ENCODE peak calls at places on chromosomes 5 and 9, in five cellular contexts. D, M, A, B and L are unnamed samples.

GRCh38 chr5:160342413-160342941 is 27.9 kb downstream of the C1QTNF2 start:
- DNase-seq in D (no peak), M (peak), A (peak), B (no peak), L (no peak)

GRCh38 chr5:90983748-90984147 is 399.4 kb downstream of the ARRDC3 start:
- DNase-seq in D (no peak), M (peak), A (no peak), B (no peak), L (no peak)

GRCh38 chr5:42889311-42889933 is 77.7 kb upstream of the SELENOP start:
- DNase-seq in D (peak), M (peak), A (peak), B (peak), L (peak)

GRCh38 chr9:128689820-128690683 is 1.0 kb downstream of the SET start:
- DNase-seq in D (no peak), M (no peak), A (peak), B (peak), L (no peak)

GRCh38 chr5:141637266-141637692 is 482 bp downstream of the RELL2 start:
- DNase-seq in D (no peak), M (no peak), A (peak), B (peak), L (no peak)

GRCh38 chr5:156474251-156474650 is 147.3 kb downstream of the SGCD start:
- DNase-seq in D (no peak), M (peak), A (no peak), B (no peak), L (no peak)

GRCh38 chr5:78745985-78746384 is 97.4 kb upstream of the LHFPL2 start:
- DNase-seq in D (no peak), M (no peak), A (no peak), B (no peak), L (no peak)

GRCh38 chr5:122916490-122916889 is 71.1 kb downstream of the SNX24 start:
- DNase-seq in D (no peak), M (no peak), A (no peak), B (no peak), L (no peak)

GRCh38 chr5:67543704-67544103 is 347.1 kb upstream of the CD180 start:
- DNase-seq in D (no peak), M (no peak), A (no peak), B (no peak), L (no peak)

GRCh38 chr9:19470981-19471650 is 62.3 kb downstream of the ACER2 start:
- DNase-seq in D (no peak), M (no peak), A (no peak), B (no peak), L (no peak)

GRCh38 chr9:34010979-34011378 is 37.7 kb downstream of the UBAP2 start:
- DNase-seq in D (peak), M (peak), A (no peak), B (no peak), L (no peak)

GRCh38 chr5:93990504-93991085 is 249.2 kb upstream of the POU5F2 start:
- DNase-seq in D (no peak), M (no peak), A (no peak), B (no peak), L (no peak)

GRCh38 chr9:134561427-134562145 is 80.0 kb upstream of the COL5A1 start:
- DNase-seq in D (no peak), M (no peak), A (no peak), B (no peak), L (no peak)

GRCh38 chr5:95317687-95318086 is 32.8 kb upstream of the MCTP1 start:
- DNase-seq in D (no peak), M (no peak), A (no peak), B (no peak), L (no peak)

GRCh38 chr5:126384985-126385384 is 38.2 kb upstream of the GRAMD2B start:
- DNase-seq in D (no peak), M (peak), A (no peak), B (no peak), L (no peak)

GRCh38 chr9:134396825-134397224 is 70.6 kb downstream of the RXRA start:
- DNase-seq in D (no peak), M (no peak), A (no peak), B (no peak), L (no peak)

GRCh38 chr5:59819806-59820205 is 73.7 kb downstream of the PDE4D start:
- DNase-seq in D (no peak), M (no peak), A (no peak), B (no peak), L (no peak)
- H3K4me3 ChIP-seq in D (no peak), M (no peak), A (no peak), B (no peak), L (no peak)

GRCh38 chr9:127545196-127546124 is 66.6 kb upstream of the STXBP1 start:
- DNase-seq in D (peak), M (peak), A (peak), B (no peak), L (peak)

GRCh38 chr9:127541865-127542264 is 70.2 kb upstream of the STXBP1 start:
- DNase-seq in D (no peak), M (no peak), A (no peak), B (no peak), L (no peak)

GRCh38 chr9:127541176-127541575 is 70.9 kb upstream of the STXBP1 start:
- DNase-seq in D (no peak), M (no peak), A (no peak), B (no peak), L (no peak)

GRCh38 chr9:127543973-127544533 is 68.0 kb upstream of the STXBP1 start:
- DNase-seq in D (no peak), M (no peak), A (no peak), B (no peak), L (no peak)

DNA sequence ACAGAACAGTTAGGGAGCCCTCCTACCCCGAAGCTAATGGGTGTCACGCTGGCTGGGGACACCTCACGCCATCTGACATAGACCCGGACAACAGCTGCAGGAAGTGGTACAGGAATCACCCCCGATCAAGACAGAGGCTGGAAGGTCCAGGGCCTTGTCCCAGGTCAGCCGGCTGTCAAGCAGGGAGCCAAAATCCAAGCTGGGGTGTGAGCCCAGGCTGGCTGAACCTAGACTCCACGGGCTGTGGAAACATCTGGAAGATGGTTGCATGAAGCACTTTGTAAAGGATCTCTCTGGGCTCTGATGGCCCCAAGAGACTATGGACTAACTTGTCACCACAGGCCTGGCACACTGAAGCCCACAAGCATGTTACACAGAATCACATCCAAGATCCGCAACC is 68.9 kb upstream of the STXBP1 start:
- DNase-seq in D (no peak), M (no peak), A (no peak), B (no peak), L (no peak)
- H3K4me3 ChIP-seq in D (no peak), M (no peak), A (no peak), B (no peak), L (no peak)

GRCh38 chr9:85522459-85523092 is 219.2 kb downstream of the AGTPBP1 start:
- DNase-seq in D (no peak), M (peak), A (no peak), B (peak), L (no peak)

GRCh38 chr9:85527331-85528015 is 214.3 kb downstream of the AGTPBP1 start:
- DNase-seq in D (no peak), M (no peak), A (no peak), B (no peak), L (no peak)

GRCh38 chr9:85521331-85522197 is 220.2 kb downstream of the AGTPBP1 start:
- DNase-seq in D (no peak), M (no peak), A (no peak), B (no peak), L (no peak)

GRCh38 chr9:85524531-85524930 is 217.2 kb downstream of the AGTPBP1 start:
- DNase-seq in D (no peak), M (no peak), A (no peak), B (no peak), L (no peak)

DNA sequence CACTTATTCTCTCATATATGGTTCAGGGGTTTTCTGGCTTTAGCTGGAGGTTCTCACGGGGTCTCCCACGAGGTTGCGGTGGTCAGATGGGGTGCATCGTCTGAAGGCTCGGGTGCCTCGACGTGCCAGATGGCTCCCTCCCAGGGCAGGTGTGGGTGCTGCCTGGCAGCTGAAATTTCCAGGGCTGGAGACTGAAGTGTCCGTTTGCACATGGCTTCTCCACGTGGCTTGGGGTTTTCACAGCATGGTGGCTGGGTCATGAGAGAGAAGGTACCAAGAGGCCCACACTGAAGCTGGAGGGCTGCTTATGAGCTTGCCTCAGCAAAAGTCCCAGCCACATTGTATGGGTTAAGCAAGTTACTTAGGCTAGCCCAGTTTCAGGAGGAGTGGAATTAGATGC is 218.6 kb downstream of the AGTPBP1 start:
- DNase-seq in D (no peak), M (no peak), A (no peak), B (no peak), L (no peak)
- H3K4me3 ChIP-seq in D (no peak), M (no peak), A (no peak), B (no peak), L (peak)

GRCh38 chr9:110047955-110048472 is 159.9 kb downstream of the C9orf152 start:
- DNase-seq in D (no peak), M (no peak), A (no peak), B (no peak), L (no peak)
- H3K4me3 ChIP-seq in D (no peak), M (peak), A (peak), B (peak), L (peak)

GRCh38 chr5:1793966-1794895 is 5.4 kb downstream of the MRPL36 start:
- DNase-seq in D (peak), M (peak), A (no peak), B (no peak), L (no peak)
- H3K4me3 ChIP-seq in D (peak), M (no peak), A (no peak), B (no peak), L (no peak)

GRCh38 chr5:71830626-71831539 is 111.8 kb downstream of the CARTPT start:
- DNase-seq in D (no peak), M (peak), A (peak), B (no peak), L (no peak)
- H3K4me3 ChIP-seq in D (no peak), M (no peak), A (no peak), B (no peak), L (no peak)

GRCh38 chr9:99572529-99572928 is 249.2 kb upstream of the NR4A3 start:
- DNase-seq in D (no peak), M (no peak), A (no peak), B (no peak), L (no peak)
- H3K4me3 ChIP-seq in D (no peak), M (no peak), A (no peak), B (no peak), L (no peak)

DNA sequence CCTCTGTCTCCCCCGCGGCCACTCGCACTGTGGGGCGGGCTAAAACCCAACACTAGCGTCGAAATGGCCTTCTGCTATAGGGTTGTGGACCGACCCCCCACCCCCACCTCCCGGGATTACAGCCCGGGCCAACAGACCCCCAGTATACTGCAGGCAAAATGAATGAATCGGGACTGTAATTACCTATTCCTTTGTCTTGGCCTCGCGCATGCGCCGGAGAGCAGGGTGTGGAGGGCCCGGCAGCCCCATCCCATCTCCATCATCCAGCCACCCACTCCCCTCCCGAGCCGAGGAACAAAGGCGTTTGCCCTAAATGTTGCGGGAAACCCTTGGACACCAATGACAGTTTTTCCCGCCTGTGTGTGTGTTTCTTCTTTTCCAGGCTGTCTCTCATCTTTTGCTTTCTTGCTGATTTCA is 1.6 kb downstream of the BASP1 start:
- DNase-seq in D (no peak), M (no peak), A (no peak), B (peak), L (no peak)
- H3K4me3 ChIP-seq in D (no peak), M (peak), A (peak), B (peak), L (peak)

GRCh38 chr5:125199968-125200841 is 453.8 kb upstream of the ZNF608 start:
- DNase-seq in D (no peak), M (no peak), A (peak), B (no peak), L (no peak)
- H3K4me3 ChIP-seq in D (no peak), M (no peak), A (peak), B (peak), L (peak)

DNA sequence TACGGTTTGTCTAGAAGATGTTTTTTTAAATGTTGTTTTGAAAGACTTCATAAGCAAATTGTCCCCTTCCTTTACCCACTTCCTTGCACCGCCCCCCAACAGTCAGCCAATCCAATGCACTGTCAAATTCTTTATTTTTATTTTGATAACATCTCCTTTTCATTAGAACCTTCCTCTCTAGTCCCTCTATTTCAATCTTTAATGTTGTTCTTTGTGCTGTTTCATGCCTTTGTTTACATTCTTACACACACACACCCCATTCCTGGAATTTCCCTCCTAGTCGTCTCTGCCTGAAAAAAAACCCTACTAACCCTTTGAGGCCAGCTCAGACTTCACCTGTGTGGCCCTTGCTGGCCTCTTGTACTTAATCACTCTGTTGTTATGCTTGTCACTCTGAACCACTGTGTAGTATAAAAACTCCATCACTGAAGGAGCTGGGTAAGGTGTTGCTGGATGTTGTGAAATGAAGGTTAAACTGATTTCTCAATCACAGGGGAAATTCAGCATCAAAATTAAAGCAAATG is 133.4 kb downstream of the UGCG start:
- DNase-seq in D (peak), M (peak), A (peak), B (no peak), L (peak)
- H3K4me3 ChIP-seq in D (no peak), M (no peak), A (no peak), B (no peak), L (no peak)